ENCODE peak calls at places on chromosomes 3 and 15, in ten cellular contexts. F, T, G, B, I, X, P, S, V and Z are unnamed samples.

GRCh38 chr15:69164807-69165636 is 4.6 kb downstream of the GLCE start:
- DNase-seq in X (no peak), B (no peak), I (no peak), V (no peak), T (no peak), F (no peak), G (no peak), P (peak; percentile 84), S (no peak), Z (no peak)

GRCh38 chr3:109033000-109033660 is 79.5 kb upstream of the GUCA1C start:
- DNase-seq in V (no peak), P (no peak), S (no peak), B (no peak), T (no peak), X (no peak), F (no peak), I (no peak), G (no peak), Z (no peak)

GRCh38 chr15:99117563-99118257 is 12.8 kb downstream of the SYNM start:
- DNase-seq in V (no peak), B (no peak), F (no peak), X (no peak), I (no peak), S (no peak), G (no peak), P (no peak), T (no peak), Z (no peak)

GRCh38 chr3:23712656-23713559 is 92.8 kb upstream of the UBE2E1 start:
- DNase-seq in B (peak; percentile 57), T (no peak), X (peak; percentile 89), G (no peak), S (no peak), F (no peak), I (peak; percentile 54), P (peak; percentile 94), V (peak; percentile 70), Z (peak; percentile 46)

GRCh38 chr3:170941551-170941950 is 33.1 kb upstream of the EIF5A2 start:
- DNase-seq in X (no peak), T (no peak), B (no peak), I (no peak), P (no peak), V (no peak), F (no peak), S (no peak), G (no peak), Z (no peak)

GRCh38 chr3:48015451-48016182 is 599 bp downstream of the MAP4 start:
- DNase-seq in I (no peak), T (no peak), B (no peak), P (peak; percentile 55), F (no peak), V (no peak), X (no peak), G (no peak), S (no peak), Z (peak; percentile 17)

GRCh38 chr3:98612996-98613517 is 19.6 kb upstream of the CPOX start:
- DNase-seq in P (no peak), T (peak; percentile 29), I (no peak), G (no peak), X (no peak), B (peak; percentile 21), V (no peak), F (no peak), S (no peak), Z (no peak)

GRCh38 chr3:145750657-145751056 is 410.3 kb downstream of the PLOD2 start:
- DNase-seq in F (no peak), G (no peak), P (no peak), I (no peak), X (no peak), T (no peak), S (no peak), V (no peak), B (no peak), Z (no peak)

GRCh38 chr15:60964527-60964926 is 264.6 kb downstream of the RORA start:
- DNase-seq in G (no peak), S (no peak), F (no peak), T (no peak), P (no peak), B (no peak), X (no peak), I (peak; percentile 59), V (no peak), Z (no peak)

GRCh38 chr15:49383266-49383665 is 39.8 kb upstream of the FGF7 start:
- DNase-seq in S (no peak), G (no peak), X (no peak), V (no peak), T (no peak), F (no peak), P (peak; percentile 60), B (no peak), I (no peak), Z (no peak)

GRCh38 chr15:75232826-75233503 is 25.2 kb upstream of the GOLGA6C start:
- DNase-seq in F (peak; percentile 4), G (peak; percentile 23), T (no peak), P (no peak), X (no peak), I (peak; percentile 4), S (no peak), B (no peak), V (peak; percentile 2), Z (no peak)

GRCh38 chr15:27061739-27062138 is 90.8 kb downstream of the GABRG3 start:
- DNase-seq in G (no peak), B (no peak), P (no peak), S (no peak), X (no peak), F (no peak), I (no peak), T (no peak), V (no peak), Z (no peak)

GRCh38 chr3:172289583-172289982 is 158.7 kb downstream of the GHSR start:
- DNase-seq in B (peak; percentile 38), P (no peak), X (no peak), F (no peak), I (no peak), V (peak; percentile 37), G (no peak), T (peak; percentile 49), S (peak; percentile 15), Z (peak; percentile 35)

GRCh38 chr15:62844564-62845235 is 197.8 kb upstream of the TPM1 start:
- DNase-seq in G (no peak), I (no peak), S (no peak), X (no peak), F (no peak), P (no peak), B (no peak), V (no peak), T (no peak), Z (no peak)

GRCh38 chr3:67075295-67075694 is 77.2 kb downstream of the KBTBD8 start:
- DNase-seq in P (no peak), B (no peak), T (no peak), G (no peak), F (no peak), I (no peak), V (no peak), X (no peak), S (no peak), Z (no peak)

GRCh38 chr3:100776736-100777135 is 67.4 kb downstream of the TFG start:
- DNase-seq in V (peak; percentile 38), B (no peak), S (no peak), F (no peak), X (no peak), G (no peak), I (no peak), T (no peak), P (peak; percentile 19), Z (no peak)

GRCh38 chr3:10775259-10775658 is 40.8 kb upstream of the SLC6A11 start:
- DNase-seq in G (no peak), T (no peak), V (no peak), B (no peak), S (no peak), I (no peak), X (no peak), F (no peak), P (no peak), Z (no peak)

GRCh38 chr3:9226326-9226725 is 23.1 kb downstream of the SRGAP3 start:
- DNase-seq in G (no peak), I (no peak), S (no peak), F (no peak), B (no peak), X (peak; percentile 71), V (no peak), P (no peak), T (no peak), Z (no peak)

GRCh38 chr3:59327324-59327939 is 277.6 kb upstream of the CFAP20DC start:
- DNase-seq in P (peak; percentile 67), V (no peak), F (no peak), I (no peak), S (no peak), G (no peak), X (peak; percentile 78), T (no peak), B (no peak), Z (peak; percentile 93)

GRCh38 chr3:85427467-85427866 is 468.7 kb downstream of the CADM2 start:
- DNase-seq in G (no peak), I (no peak), F (no peak), X (no peak), T (no peak), S (no peak), P (no peak), V (no peak), B (no peak), Z (no peak)

GRCh38 chr15:83118291-83118827 is 10.9 kb downstream of the TM6SF1 start:
- DNase-seq in S (no peak), P (no peak), X (no peak), F (no peak), T (no peak), I (no peak), G (no peak), V (no peak), B (no peak), Z (no peak)

GRCh38 chr3:146772211-146772743 is 167.1 kb upstream of the PLSCR5 start:
- DNase-seq in S (no peak), V (no peak), T (no peak), F (no peak), G (no peak), P (no peak), X (no peak), B (no peak), I (no peak), Z (no peak)

GRCh38 chr3:153165211-153165815 is 3.3 kb downstream of the RAP2B start:
- DNase-seq in T (no peak), P (peak; percentile 33), G (no peak), V (no peak), S (no peak), F (no peak), X (no peak), I (no peak), B (no peak), Z (peak; percentile 62)

GRCh38 chr15:29687939-29688884 is 134.1 kb downstream of the TJP1 start:
- DNase-seq in B (no peak), T (no peak), V (no peak), G (no peak), X (no peak), S (no peak), P (no peak), I (no peak), F (no peak), Z (no peak)

GRCh38 chr15:78390823-78391222 is 47.2 kb upstream of the IREB2 start:
- DNase-seq in S (no peak), T (no peak), B (no peak), I (no peak), X (no peak), F (no peak), P (no peak), G (no peak), V (no peak), Z (no peak)

GRCh38 chr15:60362318-60363023 is 35.3 kb downstream of the ANXA2 start:
- DNase-seq in T (no peak), S (no peak), I (no peak), V (no peak), P (peak; percentile 79), B (no peak), X (peak; percentile 84), F (no peak), G (no peak), Z (peak; percentile 53)

GRCh38 chr15:39118510-39118909 is 462.4 kb upstream of the THBS1 start:
- DNase-seq in T (no peak), S (no peak), V (no peak), B (no peak), I (no peak), G (no peak), F (no peak), P (peak; percentile 88), X (peak; percentile 66), Z (no peak)

GRCh38 chr3:125479091-125479490 is 40.9 kb downstream of the SNX4 start:
- DNase-seq in S (no peak), X (peak; percentile 40), T (no peak), V (no peak), B (no peak), P (no peak), F (no peak), G (no peak), I (no peak), Z (no peak)